ENCODE peak calls at places on chromosomes 12 and 14, in seven cellular contexts. One of them, this sample, is unnamed.

GRCh38 chr12:109695961-109696461 is 17.6 kb upstream of the FAM222A start:
- DNase-seq in right lobe of liver: no peak
- DNase-seq in activated B cell treated with CpG ODN at 0.5 μM for 24 hours: no peak
- DNase-seq in kidney epithelial cell: no peak
- DNase-seq in progenitor cell of endocrine pancreas: no peak
- DNase-seq in neural crest cell: no peak
- DNase-seq in transverse colon: no peak
- DNase-seq in this sample: no peak

GRCh38 chr12:115840159-115840558 is 437.3 kb downstream of the MED13L start:
- DNase-seq in right lobe of liver: peak; percentile 32
- DNase-seq in kidney epithelial cell: no peak
- DNase-seq in activated B cell treated with CpG ODN at 0.5 μM for 24 hours: no peak
- DNase-seq in progenitor cell of endocrine pancreas: no peak
- DNase-seq in transverse colon: no peak
- DNase-seq in neural crest cell: no peak
- DNase-seq in this sample: no peak

GRCh38 chr12:51517800-51518199 is 73.2 kb upstream of the SCN8A start:
- DNase-seq in activated B cell treated with CpG ODN at 0.5 μM for 24 hours: no peak
- DNase-seq in kidney epithelial cell: no peak
- DNase-seq in neural crest cell: no peak
- DNase-seq in right lobe of liver: no peak
- DNase-seq in transverse colon: no peak
- DNase-seq in progenitor cell of endocrine pancreas: no peak
- DNase-seq in this sample: no peak

GRCh38 chr14:31265701-31266398 is 58.3 kb upstream of the HECTD1 start:
- DNase-seq in kidney epithelial cell: no peak
- DNase-seq in transverse colon: no peak
- DNase-seq in neural crest cell: no peak
- DNase-seq in right lobe of liver: peak; percentile 33
- DNase-seq in activated B cell treated with CpG ODN at 0.5 μM for 24 hours: no peak
- DNase-seq in progenitor cell of endocrine pancreas: no peak
- DNase-seq in this sample: no peak

GRCh38 chr12:93060666-93061413 is 131.7 kb upstream of the EEA1 start:
- DNase-seq in activated B cell treated with CpG ODN at 0.5 μM for 24 hours: no peak
- DNase-seq in right lobe of liver: no peak
- DNase-seq in kidney epithelial cell: no peak
- DNase-seq in neural crest cell: no peak
- DNase-seq in transverse colon: no peak
- DNase-seq in progenitor cell of endocrine pancreas: no peak
- DNase-seq in this sample: peak; percentile 22

GRCh38 chr14:34030864-34031263 is 80.0 kb upstream of the EGLN3 start:
- DNase-seq in transverse colon: peak; percentile 27
- DNase-seq in right lobe of liver: no peak
- DNase-seq in neural crest cell: no peak
- DNase-seq in activated B cell treated with CpG ODN at 0.5 μM for 24 hours: no peak
- DNase-seq in kidney epithelial cell: no peak
- DNase-seq in progenitor cell of endocrine pancreas: no peak
- DNase-seq in this sample: no peak

GRCh38 chr12:91250273-91250672 is 67.7 kb upstream of the DCN start:
- DNase-seq in right lobe of liver: no peak
- DNase-seq in activated B cell treated with CpG ODN at 0.5 μM for 24 hours: no peak
- DNase-seq in transverse colon: no peak
- DNase-seq in progenitor cell of endocrine pancreas: no peak
- DNase-seq in kidney epithelial cell: no peak
- DNase-seq in neural crest cell: no peak
- DNase-seq in this sample: no peak

GRCh38 chr12:52045794-52046199 is 5.4 kb upstream of the NR4A1 start:
- DNase-seq in right lobe of liver: peak; percentile 53
- DNase-seq in progenitor cell of endocrine pancreas: no peak
- DNase-seq in kidney epithelial cell: no peak
- DNase-seq in transverse colon: peak; percentile 77
- DNase-seq in neural crest cell: no peak
- DNase-seq in activated B cell treated with CpG ODN at 0.5 μM for 24 hours: no peak
- DNase-seq in this sample: no peak

GRCh38 chr12:42611571-42612257 is 22.2 kb upstream of the PRICKLE1 start:
- DNase-seq in neural crest cell: no peak
- DNase-seq in progenitor cell of endocrine pancreas: no peak
- DNase-seq in kidney epithelial cell: no peak
- DNase-seq in transverse colon: no peak
- DNase-seq in activated B cell treated with CpG ODN at 0.5 μM for 24 hours: no peak
- DNase-seq in right lobe of liver: no peak
- DNase-seq in this sample: no peak

GRCh38 chr14:69363055-69363454 is 35.0 kb downstream of the ERH start:
- DNase-seq in neural crest cell: peak; percentile 13
- DNase-seq in transverse colon: no peak
- DNase-seq in right lobe of liver: no peak
- DNase-seq in progenitor cell of endocrine pancreas: no peak
- DNase-seq in activated B cell treated with CpG ODN at 0.5 μM for 24 hours: no peak
- DNase-seq in kidney epithelial cell: no peak
- DNase-seq in this sample: no peak

GRCh38 chr12:6538420-6539275 is 4.3 kb downstream of the GAPDH start:
- DNase-seq in neural crest cell: no peak
- DNase-seq in right lobe of liver: no peak
- DNase-seq in progenitor cell of endocrine pancreas: no peak
- DNase-seq in kidney epithelial cell: no peak
- DNase-seq in transverse colon: no peak
- DNase-seq in activated B cell treated with CpG ODN at 0.5 μM for 24 hours: no peak
- DNase-seq in this sample: peak; percentile 57

GRCh38 chr14:74955229-74955999 is at the start of gene PGF:
- DNase-seq in transverse colon: peak; percentile 77
- DNase-seq in neural crest cell: peak; percentile 51
- DNase-seq in kidney epithelial cell: no peak
- DNase-seq in progenitor cell of endocrine pancreas: peak; percentile 37
- DNase-seq in activated B cell treated with CpG ODN at 0.5 μM for 24 hours: peak; percentile 50
- DNase-seq in right lobe of liver: peak; percentile 77
- DNase-seq in this sample: peak; percentile 40

GRCh38 chr12:49923878-49924610 is 20.3 kb upstream of the FAIM2 start:
- DNase-seq in right lobe of liver: no peak
- DNase-seq in kidney epithelial cell: no peak
- DNase-seq in neural crest cell: no peak
- DNase-seq in progenitor cell of endocrine pancreas: no peak
- DNase-seq in activated B cell treated with CpG ODN at 0.5 μM for 24 hours: no peak
- DNase-seq in transverse colon: no peak
- DNase-seq in this sample: no peak

GRCh38 chr12:57261385-57261784 is 10.4 kb upstream of the STAC3 start:
- DNase-seq in activated B cell treated with CpG ODN at 0.5 μM for 24 hours: no peak
- DNase-seq in transverse colon: no peak
- DNase-seq in neural crest cell: no peak
- DNase-seq in kidney epithelial cell: no peak
- DNase-seq in right lobe of liver: no peak
- DNase-seq in progenitor cell of endocrine pancreas: no peak
- DNase-seq in this sample: no peak

GRCh38 chr12:121325922-121326396 is 26.3 kb downstream of the ANAPC5 start:
- DNase-seq in progenitor cell of endocrine pancreas: no peak
- DNase-seq in neural crest cell: no peak
- DNase-seq in right lobe of liver: no peak
- DNase-seq in activated B cell treated with CpG ODN at 0.5 μM for 24 hours: no peak
- DNase-seq in kidney epithelial cell: no peak
- DNase-seq in transverse colon: no peak
- DNase-seq in this sample: no peak

GRCh38 chr12:21775130-21775920 is 819 bp upstream of the KCNJ8 start:
- DNase-seq in progenitor cell of endocrine pancreas: no peak
- DNase-seq in activated B cell treated with CpG ODN at 0.5 μM for 24 hours: no peak
- DNase-seq in transverse colon: no peak
- DNase-seq in kidney epithelial cell: no peak
- DNase-seq in neural crest cell: no peak
- DNase-seq in right lobe of liver: no peak
- DNase-seq in this sample: no peak

GRCh38 chr14:91012050-91012449 is 48.4 kb downstream of the RPS6KA5 start:
- DNase-seq in activated B cell treated with CpG ODN at 0.5 μM for 24 hours: no peak
- DNase-seq in right lobe of liver: no peak
- DNase-seq in transverse colon: no peak
- DNase-seq in progenitor cell of endocrine pancreas: no peak
- DNase-seq in kidney epithelial cell: no peak
- DNase-seq in neural crest cell: no peak
- DNase-seq in this sample: no peak

GRCh38 chr14:34465069-34465859 is 3.2 kb upstream of the SPTSSA start:
- DNase-seq in right lobe of liver: no peak
- DNase-seq in neural crest cell: no peak
- DNase-seq in activated B cell treated with CpG ODN at 0.5 μM for 24 hours: no peak
- DNase-seq in transverse colon: no peak
- DNase-seq in progenitor cell of endocrine pancreas: no peak
- DNase-seq in kidney epithelial cell: no peak
- DNase-seq in this sample: no peak

GRCh38 chr14:69320581-69321365 is 60.8 kb downstream of the GALNT16 start:
- DNase-seq in kidney epithelial cell: no peak
- DNase-seq in right lobe of liver: no peak
- DNase-seq in neural crest cell: no peak
- DNase-seq in transverse colon: no peak
- DNase-seq in activated B cell treated with CpG ODN at 0.5 μM for 24 hours: no peak
- DNase-seq in progenitor cell of endocrine pancreas: no peak
- DNase-seq in this sample: no peak

GRCh38 chr12:51846911-51847829 is 1.3 kb downstream of the FIGNL2 start:
- DNase-seq in kidney epithelial cell: no peak
- DNase-seq in progenitor cell of endocrine pancreas: peak; percentile 55
- DNase-seq in transverse colon: peak; percentile 44
- DNase-seq in activated B cell treated with CpG ODN at 0.5 μM for 24 hours: peak; percentile 41
- DNase-seq in right lobe of liver: peak; percentile 63
- DNase-seq in neural crest cell: peak; percentile 59
- DNase-seq in this sample: no peak

GRCh38 chr14:96888593-96888992 is 91.4 kb downstream of the VRK1 start:
- DNase-seq in neural crest cell: no peak
- DNase-seq in transverse colon: no peak
- DNase-seq in activated B cell treated with CpG ODN at 0.5 μM for 24 hours: no peak
- DNase-seq in progenitor cell of endocrine pancreas: no peak
- DNase-seq in kidney epithelial cell: no peak
- DNase-seq in right lobe of liver: no peak
- DNase-seq in this sample: no peak

GRCh38 chr12:23909559-23909958 is 39.9 kb downstream of the SOX5 start:
- DNase-seq in neural crest cell: no peak
- DNase-seq in activated B cell treated with CpG ODN at 0.5 μM for 24 hours: no peak
- DNase-seq in right lobe of liver: no peak
- DNase-seq in progenitor cell of endocrine pancreas: no peak
- DNase-seq in kidney epithelial cell: no peak
- DNase-seq in transverse colon: no peak
- DNase-seq in this sample: no peak

GRCh38 chr14:92538412-92539017 is 24.9 kb downstream of the RIN3 start:
- DNase-seq in neural crest cell: no peak
- DNase-seq in progenitor cell of endocrine pancreas: no peak
- DNase-seq in kidney epithelial cell: no peak
- DNase-seq in transverse colon: no peak
- DNase-seq in activated B cell treated with CpG ODN at 0.5 μM for 24 hours: no peak
- DNase-seq in right lobe of liver: no peak
- DNase-seq in this sample: no peak

GRCh38 chr12:125198647-125199046 is 133.4 kb downstream of the AACS start:
- DNase-seq in neural crest cell: no peak
- DNase-seq in progenitor cell of endocrine pancreas: no peak
- DNase-seq in right lobe of liver: no peak
- DNase-seq in activated B cell treated with CpG ODN at 0.5 μM for 24 hours: no peak
- DNase-seq in kidney epithelial cell: no peak
- DNase-seq in transverse colon: no peak
- DNase-seq in this sample: no peak
- TF ChIP-seq CTCF in neural crest cell: no peak
- TF ChIP-seq CTCF in progenitor cell of endocrine pancreas: no peak
- TF ChIP-seq CTCF in right lobe of liver: no peak
- TF ChIP-seq CTCF in activated B cell treated with CpG ODN at 0.5 μM for 24 hours: no peak
- TF ChIP-seq CTCF in kidney epithelial cell: no peak
- TF ChIP-seq CTCF in transverse colon: no peak
- TF ChIP-seq CTCF in this sample: no peak

DNA sequence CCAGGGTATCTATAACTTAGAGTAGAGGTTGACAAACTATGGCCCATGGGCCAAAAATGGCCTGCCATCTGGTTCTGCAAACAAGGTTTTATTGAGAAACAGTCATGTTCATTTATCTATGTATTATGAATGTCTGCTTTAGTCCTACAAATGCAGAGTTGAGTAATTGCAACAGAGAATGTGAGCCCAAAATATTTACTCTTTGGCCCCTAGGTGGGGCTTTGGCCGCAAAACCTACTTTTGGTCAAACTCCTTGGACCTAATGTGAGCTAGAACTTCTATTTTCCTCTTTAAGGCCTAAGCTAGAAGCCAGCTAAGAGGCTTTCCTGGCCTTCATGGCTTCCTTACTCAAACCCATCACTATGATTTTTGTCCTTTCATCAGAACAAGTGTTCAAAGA is 379.1 kb downstream of the NELL2 start:
- DNase-seq in right lobe of liver: no peak
- DNase-seq in activated B cell treated with CpG ODN at 0.5 μM for 24 hours: no peak
- DNase-seq in kidney epithelial cell: no peak
- DNase-seq in transverse colon: no peak
- DNase-seq in neural crest cell: no peak
- DNase-seq in progenitor cell of endocrine pancreas: no peak
- DNase-seq in this sample: no peak
- TF ChIP-seq CTCF in right lobe of liver: no peak
- TF ChIP-seq CTCF in activated B cell treated with CpG ODN at 0.5 μM for 24 hours: no peak
- TF ChIP-seq CTCF in kidney epithelial cell: peak; percentile 19
- TF ChIP-seq CTCF in transverse colon: no peak
- TF ChIP-seq CTCF in neural crest cell: peak; percentile 17
- TF ChIP-seq CTCF in progenitor cell of endocrine pancreas: peak; percentile 19
- TF ChIP-seq CTCF in this sample: peak; percentile 37

DNA sequence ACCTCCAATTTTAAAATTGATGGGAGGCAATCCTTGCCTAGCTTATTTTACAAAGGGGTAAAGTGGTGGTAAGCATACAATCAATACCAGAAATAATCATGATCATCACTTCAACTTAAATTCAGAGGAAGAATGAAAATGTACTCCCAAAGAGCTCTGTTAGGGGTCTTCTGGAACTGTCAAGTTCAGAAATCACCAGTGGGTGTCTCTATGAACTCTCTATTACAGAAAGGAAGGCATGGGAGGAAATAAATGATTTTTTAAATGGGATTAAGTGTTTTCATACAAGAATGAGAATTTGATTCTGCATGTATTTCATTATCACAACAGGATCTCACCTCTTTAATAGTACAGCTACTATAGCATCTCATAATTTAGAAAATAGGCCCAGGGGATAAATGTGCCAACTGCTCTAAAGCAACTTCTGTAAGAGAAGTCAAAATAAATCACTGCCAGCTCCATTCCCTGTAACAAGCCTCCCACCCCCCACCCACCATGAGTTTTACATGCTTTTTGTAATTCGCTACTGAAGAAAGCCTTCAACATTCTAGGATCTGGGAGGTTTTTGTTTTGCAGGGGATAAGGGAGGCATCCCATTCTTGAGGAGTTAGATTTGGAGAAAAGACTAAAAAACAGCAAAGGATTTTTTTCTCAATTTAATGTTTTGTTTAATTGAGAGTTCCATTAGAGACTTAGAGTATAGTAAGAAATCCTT is 9.7 kb downstream of the DCP1B start:
- DNase-seq in transverse colon: no peak
- DNase-seq in kidney epithelial cell: no peak
- DNase-seq in neural crest cell: no peak
- DNase-seq in progenitor cell of endocrine pancreas: no peak
- DNase-seq in activated B cell treated with CpG ODN at 0.5 μM for 24 hours: no peak
- DNase-seq in right lobe of liver: no peak
- DNase-seq in this sample: no peak
- TF ChIP-seq CTCF in transverse colon: no peak
- TF ChIP-seq CTCF in kidney epithelial cell: no peak
- TF ChIP-seq CTCF in neural crest cell: no peak
- TF ChIP-seq CTCF in progenitor cell of endocrine pancreas: no peak
- TF ChIP-seq CTCF in activated B cell treated with CpG ODN at 0.5 μM for 24 hours: no peak
- TF ChIP-seq CTCF in right lobe of liver: peak; percentile 15
- TF ChIP-seq CTCF in this sample: no peak

GRCh38 chr12:87348071-87348470 is 681.1 kb downstream of the C12orf50 start:
- DNase-seq in kidney epithelial cell: no peak
- DNase-seq in right lobe of liver: no peak
- DNase-seq in activated B cell treated with CpG ODN at 0.5 μM for 24 hours: no peak
- DNase-seq in transverse colon: no peak
- DNase-seq in progenitor cell of endocrine pancreas: no peak
- DNase-seq in neural crest cell: no peak
- DNase-seq in this sample: no peak

GRCh38 chr12:87344699-87345098 is 684.5 kb downstream of the C12orf50 start:
- DNase-seq in right lobe of liver: no peak
- DNase-seq in transverse colon: no peak
- DNase-seq in kidney epithelial cell: no peak
- DNase-seq in progenitor cell of endocrine pancreas: no peak
- DNase-seq in neural crest cell: no peak
- DNase-seq in activated B cell treated with CpG ODN at 0.5 μM for 24 hours: no peak
- DNase-seq in this sample: no peak
- TF ChIP-seq CTCF in right lobe of liver: no peak
- TF ChIP-seq CTCF in transverse colon: peak; percentile 12
- TF ChIP-seq CTCF in kidney epithelial cell: peak; percentile 26
- TF ChIP-seq CTCF in progenitor cell of endocrine pancreas: peak; percentile 23
- TF ChIP-seq CTCF in neural crest cell: no peak
- TF ChIP-seq CTCF in activated B cell treated with CpG ODN at 0.5 μM for 24 hours: no peak
- TF ChIP-seq CTCF in this sample: no peak

This sample was measured in GM06990.